ENCODE peak calls at places on chromosomes 1 and 21, in ten cellular contexts. F is right cardiac atrium; S is OCI-LY7; Y is activated T-helper 2 cell treated with anti-CD3 and anti-CD28 coated beads, Interferon-gamma antibody, Interleukin-2, Interleukin-4, amounts not matched to agents 10 μg/mL and 5 μg/mL and 100 μg/mL, durations not matched to agents 14 hours and 24 hours and 36 hours; O is stimulated activated CD8-positive, alpha-beta memory T cell treated with anti-CD3 and anti-CD28 coated beads, Interleukin-12 subunit alpha, Interleukin-12 subunit beta, amount 100 ng/mL, for 4 hours; Q is activated CD8-positive, alpha-beta memory T cell treated with anti-CD3 and anti-CD28 coated beads, Interleukin-2, amount 50 U/mL, for 4 hours; E is heart right ventricle; G is caudate nucleus; H is AG09319; R is naive B cell. V is an unnamed sample.

GRCh38 chr1:38611661-38612211 is 247.8 kb downstream of the RRAGC start:
- DNase-seq in F (no peak), H (no peak), E (no peak), S (no peak), Y (no peak), O (no peak), G (no peak), R (no peak), Q (no peak), V (no peak)

GRCh38 chr1:108570128-108570527 is 10.2 kb downstream of the EEIG2 start:
- DNase-seq in S (peak; percentile 50), H (no peak), Q (no peak), G (no peak), Y (no peak), O (no peak), F (no peak), E (no peak), R (no peak), V (no peak)

GRCh38 chr21:45153358-45154318 is 79.3 kb downstream of the ADARB1 start:
- DNase-seq in Y (no peak), O (no peak), R (peak; percentile 37), S (peak; percentile 44), E (no peak), F (no peak), H (no peak), Q (no peak), G (no peak), V (no peak)

GRCh38 chr1:214747050-214747615 is 144.1 kb downstream of the CENPF start:
- DNase-seq in R (no peak), O (no peak), H (no peak), Q (no peak), E (no peak), Y (no peak), F (no peak), G (no peak), S (no peak), V (no peak)

GRCh38 chr1:41454406-41454805 is 30.1 kb downstream of the EDN2 start:
- DNase-seq in Y (no peak), H (no peak), R (no peak), S (no peak), F (peak; percentile 79), Q (no peak), G (peak; percentile 79), O (no peak), E (no peak), V (no peak)

GRCh38 chr1:183472488-183473285 is at the start of gene SMG7:
- DNase-seq in Y (no peak), R (peak; percentile 58), G (no peak), F (no peak), O (peak; percentile 42), H (no peak), S (peak; percentile 84), E (peak; percentile 32), Q (peak; percentile 57), V (no peak)

GRCh38 chr1:39490596-39491145 is 765 bp upstream of the BMP8A start:
- DNase-seq in S (no peak), F (no peak), R (no peak), G (no peak), O (peak; percentile 13), E (no peak), H (no peak), Y (no peak), Q (peak; percentile 42), V (no peak)

GRCh38 chr1:41313661-41314131 is 47.5 kb upstream of the FOXO6 start:
- DNase-seq in G (no peak), O (no peak), E (no peak), H (no peak), Q (no peak), S (peak; percentile 38), Y (no peak), R (no peak), F (no peak), V (no peak)

GRCh38 chr1:83769594-83770321 is 229.2 kb downstream of the TTLL7 start:
- DNase-seq in Y (no peak), O (no peak), S (peak; percentile 35), F (no peak), E (no peak), H (no peak), G (no peak), R (no peak), Q (no peak), V (no peak)

GRCh38 chr21:32360401-32360981 is 32.3 kb downstream of the URB1 start:
- DNase-seq in Y (no peak), F (no peak), G (no peak), Q (no peak), O (no peak), R (no peak), S (no peak), E (no peak), H (no peak), V (no peak)